ENCODE peak calls at places on chromosomes 11 and 22, in five cellular contexts. S, J, W, N and R are unnamed samples.

GRCh38 chr22:46106279-46107022 is 43.9 kb upstream of the PPARA start:
- DNase-seq in S (no peak), J (no peak), N (peak; percentile 49), W (no peak), R (no peak)

GRCh38 chr22:27761652-27762051 is 39.9 kb downstream of the MN1 start:
- DNase-seq in N (no peak), S (no peak), J (no peak), W (no peak), R (no peak)

GRCh38 chr11:75603791-75604736 is 42.0 kb downstream of the SERPINH1 start:
- DNase-seq in J (no peak), S (no peak), W (no peak), N (no peak), R (no peak)

GRCh38 chr11:2728663-2729332 is 29.0 kb upstream of the KCNQ1OT1 start:
- DNase-seq in N (peak; percentile 70), J (no peak), S (no peak), W (no peak), R (no peak)

GRCh38 chr11:61195710-61196109 is 7.6 kb upstream of the PGA3 start:
- DNase-seq in J (no peak), S (no peak), W (peak; percentile 83), N (no peak), R (no peak)

GRCh38 chr22:24157783-24158170 is 23.5 kb upstream of the SUSD2 start:
- DNase-seq in J (no peak), W (no peak), S (no peak), N (no peak), R (no peak)

GRCh38 chr11:130653838-130654601 is 205.6 kb downstream of the ADAMTS15 start:
- DNase-seq in S (no peak), J (peak; percentile 64), N (peak; percentile 72), W (peak; percentile 88), R (peak; percentile 32)

GRCh38 chr11:26087095-26087935 is 244.6 kb upstream of the ANO3 start:
- DNase-seq in J (no peak), N (no peak), S (no peak), W (no peak), R (no peak)

GRCh38 chr11:117179048-117179999 is 781 bp downstream of the SIDT2 start:
- DNase-seq in S (no peak), N (peak; percentile 58), W (peak; percentile 51), J (peak; percentile 63), R (no peak)

GRCh38 chr22:21714784-21715183 is 20.8 kb downstream of the YPEL1 start:
- DNase-seq in J (no peak), W (no peak), S (no peak), N (no peak), R (no peak)

GRCh38 chr11:10599388-10600175 is 31.1 kb upstream of the LYVE1 start:
- DNase-seq in W (no peak), S (no peak), J (no peak), N (no peak), R (no peak)

GRCh38 chr11:94504689-94505293 is 7.5 kb upstream of the C11orf97 start:
- DNase-seq in S (no peak), J (no peak), W (no peak), N (no peak), R (no peak)

GRCh38 chr11:27524155-27524554 is 17.6 kb upstream of the LIN7C start:
- DNase-seq in J (no peak), S (no peak), N (no peak), W (no peak), R (no peak)

GRCh38 chr11:10375280-10376048 is 70.6 kb downstream of the ADM start:
- DNase-seq in W (no peak), J (no peak), N (no peak), S (no peak), R (no peak)

GRCh38 chr22:45481661-45482060 is 21.0 kb upstream of the FBLN1 start:
- DNase-seq in J (no peak), W (no peak), S (no peak), N (no peak), R (no peak)

GRCh38 chr11:69645801-69646492 is 5.0 kb downstream of the CCND1 start:
- DNase-seq in W (no peak), J (no peak), S (no peak), N (peak; percentile 54), R (peak; percentile 22)

GRCh38 chr11:117816846-117817212 is 7.7 kb downstream of the FXYD2 start:
- DNase-seq in J (no peak), W (no peak), S (no peak), N (peak; percentile 25), R (no peak)

GRCh38 chr11:1633864-1634263 is 4.3 kb downstream of the KRTAP5-5 start:
- DNase-seq in S (no peak), W (no peak), J (no peak), N (no peak), R (no peak)
- H3K27me3 ChIP-seq in S (no peaks in the 10 kb centered on the region), W (peaks cover 35% of the 10 kb centered on the region), J (peaks cover 28% of the 10 kb centered on the region), N (no peaks in the 10 kb centered on the region), R (peaks cover 14% of the 10 kb centered on the region)

DNA sequence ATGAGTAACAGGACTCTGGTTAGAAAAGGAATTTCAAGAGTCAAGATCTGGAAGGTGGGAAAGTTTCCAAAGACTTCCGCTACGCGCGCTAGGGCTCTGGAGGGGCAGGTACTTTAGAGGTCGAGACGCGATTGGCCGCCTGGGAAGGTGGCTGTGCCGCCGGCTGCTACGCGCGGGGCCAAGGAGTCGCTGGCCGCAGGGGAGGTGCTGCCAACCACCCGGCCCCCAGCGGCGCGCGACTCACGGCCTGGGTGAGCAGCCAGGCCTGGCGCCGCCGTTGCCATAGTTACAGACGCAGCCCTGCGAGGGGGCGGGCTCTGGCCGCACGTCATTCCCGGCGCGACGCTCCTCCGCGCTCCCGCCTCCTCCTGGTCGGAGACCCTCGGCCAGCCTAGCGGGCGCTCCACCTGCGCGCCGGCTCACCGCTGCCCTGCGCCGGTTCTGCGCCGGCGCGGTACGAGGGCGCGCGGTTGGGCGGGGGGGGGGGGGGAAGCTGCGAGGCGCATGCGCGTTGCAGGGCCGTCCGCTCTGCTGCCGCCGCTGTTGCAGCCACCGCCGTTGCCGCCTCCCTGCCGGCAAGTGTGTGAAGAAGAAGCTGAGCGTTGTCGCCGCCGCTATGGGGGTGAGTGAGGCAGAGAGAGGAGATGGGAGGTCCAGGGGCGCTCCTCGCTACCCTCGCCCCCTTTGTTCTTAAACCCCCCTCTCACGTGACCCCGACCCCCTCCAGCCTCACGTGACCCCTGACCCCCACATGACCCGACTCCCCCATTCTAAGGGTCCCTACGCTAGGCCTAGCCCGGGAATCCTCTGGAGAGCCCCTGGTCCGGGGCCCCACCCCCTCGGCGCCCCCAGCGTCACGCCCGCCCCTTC is at the start of gene NAA40:
- DNase-seq in W (peak; percentile 95), J (peak; percentile 94), N (peak; percentile 97), S (peak; percentile 72), R (peak; percentile 96)
- TF ChIP-seq POLR2A in W (no peak), J (no peak), N (no peak), S (peak; percentile 11), R (peak; percentile 48)

GRCh38 chr11:1139441-1140066 is 18.2 kb upstream of the MUC5AC start:
- DNase-seq in J (peak; percentile 7), S (no peak), N (no peak), W (no peak), R (no peak)

GRCh38 chr11:1130276-1131032 is 27.3 kb upstream of the MUC5AC start:
- DNase-seq in S (no peak), W (peak; percentile 25), N (no peak), J (peak; percentile 6), R (no peak)

GRCh38 chr11:1131033-1131911 is 26.5 kb upstream of the MUC5AC start:
- DNase-seq in S (no peak), W (peak; percentile 20), J (no peak), N (no peak), R (no peak)

GRCh38 chr11:1138053-1138452 is 19.7 kb upstream of the MUC5AC start:
- DNase-seq in W (no peak), N (no peak), J (no peak), S (no peak), R (no peak)

GRCh38 chr11:1134848-1135445 is 22.8 kb upstream of the MUC5AC start:
- DNase-seq in S (no peak), N (no peak), W (no peak), J (no peak), R (no peak)
- H3K27me3 ChIP-seq in S (no peaks in the 10 kb centered on the region), N (no peaks in the 10 kb centered on the region), W (no peaks in the 10 kb centered on the region), J (peaks cover 15% of the 10 kb centered on the region), R (no peaks in the 10 kb centered on the region)

GRCh38 chr11:104332110-104332509 is 168.2 kb upstream of the PDGFD start:
- DNase-seq in N (peak; percentile 21), S (no peak), J (peak; percentile 17), W (peak; percentile 32), R (no peak)

GRCh38 chr11:104329043-104329442 is 165.1 kb upstream of the PDGFD start:
- DNase-seq in W (no peak), J (no peak), S (no peak), N (no peak), R (no peak)

GRCh38 chr11:104327864-104328513 is 164.0 kb upstream of the PDGFD start:
- DNase-seq in J (no peak), N (no peak), S (no peak), W (no peak), R (no peak)

GRCh38 chr11:104325093-104325492 is 161.1 kb upstream of the PDGFD start:
- DNase-seq in J (no peak), W (no peak), S (no peak), N (no peak), R (no peak)

GRCh38 chr11:104328514-104328912 is 164.6 kb upstream of the PDGFD start:
- DNase-seq in S (no peak), W (no peak), N (no peak), J (no peak), R (no peak)
- TF ChIP-seq POLR2A in S (no peak), W (no peak), N (no peak), J (no peak), R (no peak)